ENCODE peak calls at places on chromosomes 4 and X, in four cellular contexts. One of them, this sample, is unnamed.

GRCh38 chr4:67727124-67727850 is 26.3 kb upstream of the UBA6 start:
- DNase-seq in WTC11: no peak
- DNase-seq in B cell: no peak
- DNase-seq in T-helper 2 cell: no peak
- DNase-seq in this sample: no peak

GRCh38 chr4:128517096-128517738 is 229.6 kb upstream of the PGRMC2 start:
- DNase-seq in T-helper 2 cell: no peak
- DNase-seq in WTC11: no peak
- DNase-seq in B cell: no peak
- DNase-seq in this sample: no peak

GRCh38 chr4:1411436-1412375 is 5.5 kb upstream of the NKX1-1 start:
- DNase-seq in T-helper 2 cell: no peak
- DNase-seq in WTC11: no peak
- DNase-seq in B cell: no peak
- DNase-seq in this sample: no peak

GRCh38 chrX:129540725-129541184 is 696 bp downstream of the OCRL start:
- DNase-seq in T-helper 2 cell: no peak
- DNase-seq in WTC11: peak
- DNase-seq in B cell: no peak
- DNase-seq in this sample: no peak

GRCh38 chrX:16511776-16512400 is 138.1 kb upstream of the S100G start:
- DNase-seq in B cell: no peak
- DNase-seq in T-helper 2 cell: no peak
- DNase-seq in WTC11: no peak
- DNase-seq in this sample: no peak

GRCh38 chr4:75180217-75180616 is 247.3 kb downstream of the PARM1 start:
- DNase-seq in WTC11: no peak
- DNase-seq in T-helper 2 cell: no peak
- DNase-seq in B cell: no peak
- DNase-seq in this sample: no peak

GRCh38 chr4:52643846-52644245 is 15.3 kb downstream of the USP46 start:
- DNase-seq in B cell: no peak
- DNase-seq in WTC11: no peak
- DNase-seq in T-helper 2 cell: no peak
- DNase-seq in this sample: no peak

GRCh38 chrX:1676866-1677265 is 62.0 kb downstream of the ASMT start:
- DNase-seq in B cell: no peak
- DNase-seq in WTC11: no peak
- DNase-seq in T-helper 2 cell: no peak
- DNase-seq in this sample: no peak

GRCh38 chrX:68896581-68896980 is 67.8 kb downstream of the EFNB1 start:
- DNase-seq in WTC11: no peak
- DNase-seq in B cell: no peak
- DNase-seq in T-helper 2 cell: no peak
- DNase-seq in this sample: no peak

GRCh38 chrX:80223922-80224579 is 196.2 kb upstream of the TENT5D start:
- DNase-seq in B cell: no peak
- DNase-seq in WTC11: peak
- DNase-seq in T-helper 2 cell: no peak
- DNase-seq in this sample: no peak

GRCh38 chrX:45621356-45622041 is 420.8 kb upstream of the DIPK2B start:
- DNase-seq in T-helper 2 cell: no peak
- DNase-seq in B cell: no peak
- DNase-seq in WTC11: no peak
- DNase-seq in this sample: no peak

GRCh38 chr4:30696195-30696594 is 24.0 kb upstream of the PCDH7 start:
- DNase-seq in T-helper 2 cell: no peak
- DNase-seq in B cell: no peak
- DNase-seq in WTC11: no peak
- DNase-seq in this sample: no peak

GRCh38 chrX:12814434-12814833 is 23.2 kb downstream of the PRPS2 start:
- DNase-seq in T-helper 2 cell: no peak
- DNase-seq in WTC11: peak
- DNase-seq in B cell: peak
- DNase-seq in this sample: peak

GRCh38 chr4:81405900-81406401 is 65.8 kb downstream of the RASGEF1B start:
- DNase-seq in T-helper 2 cell: peak
- DNase-seq in B cell: peak
- DNase-seq in WTC11: no peak
- DNase-seq in this sample: peak

GRCh38 chr4:153594208-153594607 is 89.9 kb upstream of the TLR2 start:
- DNase-seq in B cell: no peak
- DNase-seq in T-helper 2 cell: no peak
- DNase-seq in WTC11: no peak
- DNase-seq in this sample: no peak

GRCh38 chrX:112867570-112867969 is 26.9 kb upstream of the AMOT start:
- DNase-seq in WTC11: no peak
- DNase-seq in B cell: no peak
- DNase-seq in T-helper 2 cell: no peak
- DNase-seq in this sample: no peak

GRCh38 chr4:103008875-103009729 is 10.4 kb downstream of the SLC9B1 start:
- DNase-seq in WTC11: no peak
- DNase-seq in B cell: no peak
- DNase-seq in T-helper 2 cell: peak
- DNase-seq in this sample: no peak

GRCh38 chrX:44882635-44883034 is 9.6 kb downstream of the KDM6A start:
- DNase-seq in B cell: no peak
- DNase-seq in WTC11: no peak
- DNase-seq in T-helper 2 cell: no peak
- DNase-seq in this sample: no peak

GRCh38 chr4:112297495-112297894 is 326 bp downstream of the ALPK1 start:
- DNase-seq in WTC11: no peak
- DNase-seq in T-helper 2 cell: no peak
- DNase-seq in B cell: no peak
- DNase-seq in this sample: no peak

GRCh38 chr4:188423039-188423438 is 283.8 kb downstream of the TRIML1 start:
- DNase-seq in WTC11: no peak
- DNase-seq in B cell: no peak
- DNase-seq in T-helper 2 cell: no peak
- DNase-seq in this sample: no peak

GRCh38 chr4:188196134-188196735 is 57.0 kb downstream of the TRIML1 start:
- DNase-seq in B cell: no peak
- DNase-seq in T-helper 2 cell: no peak
- DNase-seq in WTC11: no peak
- DNase-seq in this sample: no peak

GRCh38 chr4:127782025-127782274 is 172 bp upstream of the HSPA4L start:
- DNase-seq in T-helper 2 cell: no peak
- DNase-seq in WTC11: peak
- DNase-seq in B cell: no peak
- DNase-seq in this sample: no peak

GRCh38 chr4:86664959-86665358 is 70.8 kb downstream of the PTPN13 start:
- DNase-seq in B cell: no peak
- DNase-seq in WTC11: no peak
- DNase-seq in T-helper 2 cell: no peak
- DNase-seq in this sample: no peak

GRCh38 chrX:55486736-55487135 is 2.9 kb downstream of the USP51 start:
- DNase-seq in WTC11: no peak
- DNase-seq in T-helper 2 cell: no peak
- DNase-seq in B cell: no peak
- DNase-seq in this sample: no peak

GRCh38 chr4:8232748-8233147 is 33.7 kb downstream of the SH3TC1 start:
- DNase-seq in B cell: no peak
- DNase-seq in T-helper 2 cell: no peak
- DNase-seq in WTC11: no peak
- DNase-seq in this sample: no peak

GRCh38 chrX:118630843-118631242 is 96.6 kb upstream of the IL13RA1 start:
- DNase-seq in T-helper 2 cell: no peak
- DNase-seq in WTC11: no peak
- DNase-seq in B cell: no peak
- DNase-seq in this sample: no peak

GRCh38 chr4:17504081-17504480 is 7.8 kb downstream of the QDPR start:
- DNase-seq in T-helper 2 cell: no peak
- DNase-seq in B cell: no peak
- DNase-seq in WTC11: no peak
- DNase-seq in this sample: no peak

GRCh38 chrX:20637351-20637750 is 370.6 kb upstream of the RPS6KA3 start:
- DNase-seq in WTC11: no peak
- DNase-seq in T-helper 2 cell: no peak
- DNase-seq in B cell: no peak
- DNase-seq in this sample: no peak

GRCh38 chrX:20139966-20140365 is 1.7 kb downstream of the EIF1AX start:
- DNase-seq in WTC11: no peak
- DNase-seq in B cell: no peak
- DNase-seq in T-helper 2 cell: no peak
- DNase-seq in this sample: no peak

GRCh38 chr4:8152865-8153257 is 5.8 kb downstream of the ABLIM2 start:
- DNase-seq in T-helper 2 cell: no peak
- DNase-seq in B cell: no peak
- DNase-seq in WTC11: no peak
- DNase-seq in this sample: no peak

GRCh38 chr4:73801692-73802091 is 34.8 kb upstream of the CXCL6 start:
- DNase-seq in B cell: no peak
- DNase-seq in WTC11: no peak
- DNase-seq in T-helper 2 cell: no peak
- DNase-seq in this sample: no peak

GRCh38 chr4:113339430-113339813 is 290.0 kb downstream of the ANK2 start:
- DNase-seq in B cell: no peak
- DNase-seq in T-helper 2 cell: no peak
- DNase-seq in WTC11: no peak
- DNase-seq in this sample: no peak

GRCh38 chr4:1855334-1856070 is 454 bp downstream of the LETM1 start:
- DNase-seq in B cell: no peak
- DNase-seq in T-helper 2 cell: no peak
- DNase-seq in WTC11: no peak
- DNase-seq in this sample: no peak

GRCh38 chrX:17032351-17032750 is 85.9 kb downstream of the REPS2 start:
- DNase-seq in WTC11: no peak
- DNase-seq in B cell: no peak
- DNase-seq in T-helper 2 cell: no peak
- DNase-seq in this sample: no peak

This sample was measured in T follicular helper cell.